ENCODE peak calls at places on chromosome 15, in eight cellular contexts. E, I, W, O, G, C, H and B are unnamed samples.

GRCh38 chr15:42919794-42920280 is 741 bp downstream of the TTBK2 start:
- DNase-seq in E (peak; percentile 79), I (no peak), W (peak; percentile 32), O (peak; percentile 29), G (peak; percentile 23), C (peak; percentile 77), H (no peak), B (no peak)

GRCh38 chr15:74610302-74610951 is 5.2 kb upstream of the CLK3 start:
- DNase-seq in E (peak; percentile 46), I (no peak), W (no peak), O (no peak), G (peak; percentile 31), C (no peak), H (peak; percentile 55), B (no peak)

GRCh38 chr15:31352283-31352880 is 25.7 kb downstream of the KLF13 start:
- DNase-seq in E (no peak), I (no peak), W (no peak), O (no peak), G (no peak), C (peak; percentile 42), H (peak; percentile 74), B (no peak)

GRCh38 chr15:72934006-72934405 is 118.3 kb upstream of the NEO1 start:
- DNase-seq in E (no peak), I (no peak), W (no peak), O (no peak), G (no peak), C (peak; percentile 32), H (no peak), B (no peak)

GRCh38 chr15:66025972-66026371 is 156.7 kb downstream of the RAB11A start:
- DNase-seq in E (no peak), I (no peak), W (peak; percentile 69), O (no peak), G (no peak), C (no peak), H (no peak), B (no peak)

GRCh38 chr15:70486451-70487379 is 276.6 kb downstream of the UACA start:
- DNase-seq in E (peak; percentile 69), I (no peak), W (no peak), O (no peak), G (peak; percentile 99), C (peak; percentile 95), H (no peak), B (no peak)

GRCh38 chr15:94671845-94672524 is 440.6 kb downstream of the MCTP2 start:
- DNase-seq in E (peak; percentile 56), I (no peak), W (peak; percentile 75), O (no peak), G (peak; percentile 83), C (peak; percentile 2), H (no peak), B (no peak)

GRCh38 chr15:25862469-25863066 is 559 bp downstream of the ATP10A start:
- DNase-seq in E (no peak), I (no peak), W (peak; percentile 51), O (no peak), G (peak; percentile 34), C (peak; percentile 62), H (no peak), B (no peak)

GRCh38 chr15:74041777-74042435 is 40.4 kb downstream of the GOLGA6A start:
- DNase-seq in E (no peak), I (no peak), W (no peak), O (no peak), G (no peak), C (no peak), H (no peak), B (no peak)

GRCh38 chr15:93121089-93121488 is 32.1 kb upstream of the RGMA start:
- DNase-seq in E (no peak), I (no peak), W (no peak), O (no peak), G (no peak), C (no peak), H (no peak), B (no peak)

GRCh38 chr15:55999635-56000034 is 6.2 kb upstream of the NEDD4 start:
- DNase-seq in E (no peak), I (no peak), W (no peak), O (no peak), G (peak; percentile 61), C (no peak), H (no peak), B (peak; percentile 50)

GRCh38 chr15:101456079-101456791 is 33.3 kb downstream of the PCSK6 start:
- DNase-seq in E (no peak), I (no peak), W (no peak), O (no peak), G (no peak), C (peak; percentile 6), H (no peak), B (no peak)

GRCh38 chr15:44219073-44219472 is 24.0 kb upstream of the FRMD5 start:
- DNase-seq in E (no peak), I (no peak), W (no peak), O (no peak), G (no peak), C (no peak), H (no peak), B (no peak)

GRCh38 chr15:69725957-69726356 is 273.3 kb downstream of the RPLP1 start:
- DNase-seq in E (no peak), I (no peak), W (no peak), O (no peak), G (no peak), C (no peak), H (no peak), B (no peak)

GRCh38 chr15:50330921-50331320 is 24.1 kb downstream of the GABPB1 start:
- DNase-seq in E (peak; percentile 70), I (no peak), W (no peak), O (no peak), G (no peak), C (peak; percentile 26), H (no peak), B (no peak)

GRCh38 chr15:85778107-85778776 is 16.5 kb downstream of the KLHL25 start:
- DNase-seq in E (no peak), I (no peak), W (no peak), O (no peak), G (no peak), C (no peak), H (no peak), B (no peak)

GRCh38 chr15:80695911-80696651 is 971 bp downstream of the ABHD17C start:
- DNase-seq in E (peak; percentile 43), I (no peak), W (no peak), O (peak; percentile 20), G (peak; percentile 53), C (peak; percentile 54), H (peak; percentile 84), B (no peak)

GRCh38 chr15:76286231-76286879 is 24.9 kb downstream of the ETFA start:
- DNase-seq in E (peak; percentile 28), I (no peak), W (no peak), O (no peak), G (peak; percentile 20), C (peak; percentile 33), H (no peak), B (no peak)

GRCh38 chr15:41661529-41662225 is 1.5 kb downstream of the MGA start:
- DNase-seq in E (peak; percentile 94), I (no peak), W (peak; percentile 95), O (peak; percentile 74), G (peak; percentile 79), C (peak; percentile 89), H (peak; percentile 92), B (no peak)

GRCh38 chr15:57224664-57225063 is 151.6 kb upstream of the CGNL1 start:
- DNase-seq in E (peak; percentile 35), I (no peak), W (no peak), O (no peak), G (peak; percentile 19), C (peak; percentile 70), H (no peak), B (no peak)

GRCh38 chr15:52284164-52284563 is 11.4 kb downstream of the MYO5C start:
- DNase-seq in E (peak; percentile 8), I (no peak), W (no peak), O (no peak), G (peak; percentile 37), C (peak; percentile 28), H (no peak), B (peak; percentile 19)

GRCh38 chr15:58513008-58513407 is 81.2 kb downstream of the LIPC start:
- DNase-seq in E (no peak), I (no peak), W (no peak), O (no peak), G (no peak), C (peak; percentile 20), H (no peak), B (no peak)

GRCh38 chr15:96331942-96332853 is 1.7 kb downstream of the NR2F2 start:
- DNase-seq in E (peak; percentile 64), I (no peak), W (peak; percentile 74), O (no peak), G (peak; percentile 44), C (peak; percentile 84), H (peak; percentile 80), B (no peak)

DNA sequence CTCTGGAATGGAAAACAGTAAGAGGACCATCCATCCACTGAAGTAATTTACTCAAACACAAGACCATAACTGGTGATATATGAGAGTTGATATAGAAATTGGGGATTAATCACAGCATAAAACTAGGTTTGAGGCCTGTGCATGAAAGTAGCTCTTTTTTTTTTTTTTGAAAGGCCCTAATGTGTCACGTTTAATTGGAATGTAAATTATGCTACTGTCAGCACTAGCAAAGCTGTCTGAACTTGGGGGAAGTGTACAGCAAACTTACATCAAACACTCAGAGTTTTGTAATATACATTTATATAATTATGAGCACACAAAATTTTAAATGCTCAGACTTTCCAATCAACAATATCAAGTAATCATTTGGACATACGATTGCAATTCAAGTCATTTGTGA is 154.1 kb downstream of the GREM1 start:
- DNase-seq in E (no peak), I (no peak), W (no peak), O (no peak), G (no peak), C (no peak), H (no peak), B (no peak)
- H3K27ac ChIP-seq in E (no peak overlapping the region), I (no peak overlapping the region), W (no peak overlapping the region), O (no peak overlapping the region), G (peak overlapping the region; percentile 87), C (peak overlapping the region; percentile 88), H (no peak overlapping the region), B (no peak overlapping the region)

GRCh38 chr15:90062729-90063684 is 39.3 kb downstream of the IDH2 start:
- DNase-seq in E (no peak), I (no peak), W (no peak), O (no peak), G (no peak), C (no peak), H (peak; percentile 77), B (no peak)
- H3K9ac ChIP-seq in E (no peak overlapping the region), I (no peak overlapping the region), W (no peak overlapping the region), O (no peak overlapping the region), G (no peak overlapping the region), C (no peak overlapping the region), H (no peak overlapping the region), B (peak overlapping the region; percentile 87)

DNA sequence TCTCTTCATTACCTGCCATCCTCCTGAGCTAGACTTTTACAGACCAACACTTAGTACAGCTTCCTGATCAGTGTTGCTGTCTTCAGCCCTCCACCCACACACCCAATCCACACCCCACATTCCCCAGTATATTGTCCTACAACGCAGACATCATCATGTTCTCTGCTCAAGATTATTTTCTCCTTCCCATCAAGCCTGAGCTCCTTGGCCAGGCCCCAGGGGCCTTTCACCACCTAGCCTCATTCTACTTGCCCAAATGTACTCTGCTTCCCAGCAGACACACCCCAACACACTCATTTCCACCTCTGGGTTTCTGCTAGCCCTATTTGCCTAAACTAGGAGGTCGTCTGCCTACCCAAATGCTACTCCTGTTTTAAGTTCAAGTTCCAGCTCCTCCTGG is 37.0 kb downstream of the DAPK2 start:
- DNase-seq in E (no peak), I (no peak), W (no peak), O (no peak), G (no peak), C (peak; percentile 51), H (no peak), B (no peak)
- H3K4me1 ChIP-seq in E (peaks cover 15% of the 10 kb centered on the region), I (peaks cover 49% of the 10 kb centered on the region), W (peaks cover 2% of the 10 kb centered on the region), O (peaks cover 11% of the 10 kb centered on the region), G (peaks cover 16% of the 10 kb centered on the region), C (peaks cover 46% of the 10 kb centered on the region), H (no peaks in the 10 kb centered on the region), B (peaks cover 71% of the 10 kb centered on the region)

GRCh38 chr15:37111427-37111717 is 11.0 kb upstream of the MEIS2 start:
- DNase-seq in E (no peak), I (no peak), W (no peak), O (no peak), G (no peak), C (no peak), H (no peak), B (no peak)
- H3K27ac ChIP-seq in E (no peak overlapping the region), I (no peak overlapping the region), W (no peak overlapping the region), O (no peak overlapping the region), G (no peak overlapping the region), C (no peak overlapping the region), H (peak overlapping the region; percentile 84), B (no peak overlapping the region)